ENCODE peak calls at places on chromosome 17, in six cellular contexts. A is cardiac fibroblast; S is tibial artery; F is CD4-positive, alpha-beta T cell; K is HFF-Myc; U is cardiac muscle cell. M is an unnamed sample.

GRCh38 chr17:5815396-5815795 is 231.1 kb upstream of the NLRP1 start:
- DNase-seq in S (no peak), A (no peak), F (no peak), K (no peak), U (no peak), M (no peak)

GRCh38 chr17:38459556-38459955 is 31.3 kb downstream of the ARHGAP23 start:
- DNase-seq in F (no peak), A (no peak), S (no peak), U (no peak), K (no peak), M (no peak)

GRCh38 chr17:8472663-8473062 is 37.0 kb downstream of the NDEL1 start:
- DNase-seq in F (no peak), A (no peak), S (no peak), K (no peak), U (no peak), M (no peak)

GRCh38 chr17:4696432-4696796 is 7.5 kb downstream of the PELP1 start:
- DNase-seq in A (no peak), K (no peak), U (no peak), S (no peak), F (no peak), M (no peak)

GRCh38 chr17:10815318-10815717 is 11.4 kb upstream of the TMEM238L start:
- DNase-seq in A (no peak), U (no peak), F (no peak), S (no peak), K (no peak), M (no peak)

GRCh38 chr17:73667184-73667959 is 23.1 kb upstream of the SDK2 start:
- DNase-seq in F (no peak), U (no peak), S (no peak), K (no peak), A (no peak), M (no peak)

GRCh38 chr17:1956134-1956533 is 69.0 kb downstream of the RTN4RL1 start:
- DNase-seq in A (no peak), U (no peak), F (no peak), K (no peak), S (no peak), M (no peak)

GRCh38 chr17:37737081-37737480 is 7.8 kb downstream of the HNF1B start:
- DNase-seq in S (no peak), F (no peak), K (no peak), A (no peak), U (no peak), M (no peak)

GRCh38 chr17:28230011-28230410 is 89.0 kb upstream of the TMEM97 start:
- DNase-seq in A (no peak), U (no peak), S (peak), F (no peak), K (no peak), M (no peak)

GRCh38 chr17:17411692-17412091 is 65.1 kb upstream of the MED9 start:
- DNase-seq in A (no peak), F (no peak), S (no peak), U (no peak), K (no peak), M (no peak)

GRCh38 chr17:31095239-31096105 is 695 bp downstream of the NF1 start:
- DNase-seq in S (peak), F (peak), A (peak), U (peak), K (no peak), M (peak)

GRCh38 chr17:16593356-16594102 is 24.5 kb upstream of the ZNF287 start:
- DNase-seq in S (no peak), K (no peak), A (peak), F (no peak), U (no peak), M (no peak)

GRCh38 chr17:77748436-77748835 is 210.1 kb upstream of the TNRC6C start:
- DNase-seq in S (peak), K (no peak), A (no peak), U (no peak), F (no peak), M (no peak)

GRCh38 chr17:82858376-82859126 is 18.7 kb upstream of the ZNF750 start:
- DNase-seq in K (no peak), A (no peak), S (no peak), U (no peak), F (peak), M (peak)

GRCh38 chr17:57956311-57957119 is 1.3 kb upstream of the CUEDC1 start:
- DNase-seq in U (no peak), A (no peak), F (peak), S (peak), K (no peak), M (no peak)

GRCh38 chr17:57957120-57957850 is 2.1 kb upstream of the CUEDC1 start:
- DNase-seq in K (no peak), A (no peak), U (no peak), S (no peak), F (no peak), M (no peak)

GRCh38 chr17:57953703-57954420 is 1.4 kb downstream of the CUEDC1 start:
- DNase-seq in F (no peak), A (no peak), S (peak), K (no peak), U (no peak), M (no peak)

GRCh38 chr17:57954421-57955182 is 610 bp downstream of the CUEDC1 start:
- DNase-seq in U (peak), S (peak), K (no peak), F (no peak), A (peak), M (peak)

GRCh38 chr17:57955183-57955952 is at the start of gene CUEDC1:
- DNase-seq in A (peak), K (no peak), S (peak), U (peak), F (peak), M (peak)
- TF ChIP-seq CTCF in A (peak), K (no peak), S (peak), U (no peak), F (no peak), M (peak)

GRCh38 chr17:66687570-66688284 is 147.2 kb upstream of the CACNG5 start:
- DNase-seq in U (no peak), F (no peak), K (no peak), A (no peak), S (no peak), M (no peak)

GRCh38 chr17:66686601-66687000 is 148.3 kb upstream of the CACNG5 start:
- DNase-seq in U (no peak), K (no peak), F (no peak), S (no peak), A (no peak), M (no peak)

GRCh38 chr17:66684256-66684655 is 150.7 kb upstream of the CACNG5 start:
- DNase-seq in F (no peak), U (no peak), A (no peak), K (no peak), S (no peak), M (no peak)

GRCh38 chr17:66682293-66682692 is 152.6 kb upstream of the CACNG5 start:
- DNase-seq in S (no peak), K (no peak), U (no peak), A (no peak), F (no peak), M (no peak)

DNA sequence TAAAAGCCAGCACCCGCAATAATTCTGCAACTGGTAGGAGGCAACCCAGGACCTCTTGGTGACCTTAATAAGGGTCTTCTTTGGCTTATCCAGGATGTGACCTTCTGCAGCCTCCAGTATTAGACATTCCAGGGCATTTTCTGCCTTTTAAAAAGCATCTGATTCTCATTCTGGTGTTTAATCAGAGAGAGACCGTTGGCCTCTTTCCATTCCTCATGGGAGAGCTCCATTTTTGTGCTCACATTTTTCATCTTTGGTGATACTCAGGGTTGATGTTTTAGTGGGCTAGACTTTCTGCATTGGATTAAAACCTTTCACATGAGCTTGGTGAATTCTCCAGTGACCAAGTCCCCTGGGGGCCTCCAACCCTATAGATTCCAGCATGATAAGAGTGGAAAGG is 150.2 kb upstream of the CACNG5 start:
- DNase-seq in F (no peak), S (no peak), K (no peak), U (no peak), A (no peak), M (no peak)
- TF ChIP-seq CTCF in F (no peak), S (no peak), K (no peak), U (no peak), A (no peak), M (no peak)

GRCh38 chr17:48150602-48151001 is 43.0 kb downstream of the SNX11 start:
- DNase-seq in U (no peak), S (no peak), F (no peak), K (no peak), A (no peak), M (no peak)

GRCh38 chr17:48155889-48156670 is 48.5 kb downstream of the SNX11 start:
- DNase-seq in F (no peak), A (no peak), U (no peak), S (no peak), K (no peak), M (no peak)

GRCh38 chr17:48150107-48150463 is 42.5 kb downstream of the SNX11 start:
- DNase-seq in F (no peak), S (no peak), A (no peak), U (no peak), K (no peak), M (no peak)

GRCh38 chr17:48149174-48150106 is 41.9 kb downstream of the SNX11 start:
- DNase-seq in F (no peak), U (no peak), K (no peak), S (no peak), A (no peak), M (no peak)

DNA sequence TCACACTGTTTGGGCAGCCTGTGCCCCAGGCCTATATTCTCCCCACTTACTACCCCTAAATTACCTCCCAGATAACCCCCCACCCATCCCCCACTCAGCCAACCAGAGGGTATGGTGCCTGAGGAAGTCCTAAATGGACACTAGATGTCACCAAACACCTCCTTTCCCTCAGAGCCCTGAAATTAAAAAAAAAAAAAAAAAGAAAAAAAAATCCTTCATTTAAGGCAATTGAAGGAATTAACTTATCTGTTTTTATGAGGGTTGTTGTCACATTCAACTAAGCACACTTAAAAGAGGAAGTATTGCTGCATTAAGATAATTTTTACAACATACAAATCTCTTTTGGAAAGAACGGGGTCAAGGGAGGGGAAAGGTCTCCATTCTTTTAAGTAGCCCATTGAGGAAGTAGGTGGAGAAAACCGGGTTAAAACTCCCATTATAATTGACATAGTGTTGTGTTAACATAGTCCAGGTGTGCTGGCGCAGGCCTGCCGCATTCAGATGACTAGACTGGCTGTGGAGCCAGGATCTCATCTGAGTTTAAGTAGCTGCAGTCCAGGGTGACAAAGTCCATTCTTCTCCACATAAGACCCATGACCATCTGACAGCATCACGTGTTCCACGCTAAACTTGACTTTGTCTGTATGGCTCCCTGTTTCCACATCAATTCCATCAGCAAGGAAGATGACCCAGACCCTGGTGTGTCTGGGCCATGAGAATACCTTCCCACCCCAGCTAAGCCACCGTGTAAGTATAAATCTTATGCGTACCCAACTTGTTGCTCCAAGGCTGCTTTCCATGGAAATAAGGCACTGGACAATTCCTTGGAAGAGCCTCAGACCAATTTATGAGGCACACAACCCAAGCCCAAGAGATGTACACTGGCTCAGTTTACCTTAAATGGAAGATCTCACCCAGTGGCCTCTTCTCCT is 46.4 kb downstream of the SNX11 start:
- DNase-seq in S (no peak), U (peak), K (no peak), A (peak), F (no peak), M (peak)
- TF ChIP-seq CTCF in S (no peak), U (peak), K (peak), A (peak), F (no peak), M (peak)

DNA sequence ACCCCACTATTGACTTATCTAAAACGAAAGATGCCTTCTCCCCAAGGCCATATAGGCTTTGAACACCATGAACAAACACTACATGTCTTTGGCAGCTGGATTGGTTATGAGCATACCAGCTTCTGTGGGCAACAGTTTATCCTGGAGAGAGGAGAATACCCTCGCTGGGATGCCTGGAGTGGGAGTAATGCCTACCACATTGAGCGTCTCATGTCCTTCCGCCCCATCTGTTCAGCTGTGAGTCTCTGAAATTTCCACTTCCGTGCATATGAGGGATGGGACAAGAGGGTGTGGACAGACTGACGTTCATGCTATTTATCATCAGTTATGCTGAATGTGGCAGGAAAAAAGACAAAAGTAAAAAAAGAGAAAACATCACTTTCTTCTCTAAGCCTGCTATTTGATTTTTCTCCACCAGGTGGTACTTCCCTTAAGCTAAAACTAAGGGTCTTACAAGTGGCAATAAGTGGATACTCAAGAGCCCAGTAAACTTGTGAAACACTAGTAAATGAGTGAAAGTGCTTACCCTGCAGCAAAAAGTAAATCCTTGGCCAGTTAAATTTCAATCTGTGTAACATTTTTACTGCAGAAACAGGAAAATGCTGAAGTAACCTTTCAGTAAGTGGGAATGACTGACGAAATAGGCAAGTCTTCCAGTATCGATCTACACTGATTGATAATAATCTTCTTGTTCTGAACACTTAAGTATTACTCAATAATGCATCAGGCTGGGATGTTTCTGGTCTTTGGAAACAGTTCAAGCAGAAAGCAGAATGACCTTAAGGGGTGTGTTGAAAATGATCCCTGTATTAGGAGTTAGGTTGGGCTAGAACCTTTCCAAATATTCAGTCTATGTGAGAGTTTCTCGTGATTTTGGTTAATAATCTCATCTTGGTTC is 5.6 kb downstream of the CRYBA1 start:
- DNase-seq in F (no peak), K (peak), S (no peak), A (peak), U (peak), M (no peak)
- TF ChIP-seq CTCF in F (peak), K (peak), S (peak), A (peak), U (peak), M (peak)

DNA sequence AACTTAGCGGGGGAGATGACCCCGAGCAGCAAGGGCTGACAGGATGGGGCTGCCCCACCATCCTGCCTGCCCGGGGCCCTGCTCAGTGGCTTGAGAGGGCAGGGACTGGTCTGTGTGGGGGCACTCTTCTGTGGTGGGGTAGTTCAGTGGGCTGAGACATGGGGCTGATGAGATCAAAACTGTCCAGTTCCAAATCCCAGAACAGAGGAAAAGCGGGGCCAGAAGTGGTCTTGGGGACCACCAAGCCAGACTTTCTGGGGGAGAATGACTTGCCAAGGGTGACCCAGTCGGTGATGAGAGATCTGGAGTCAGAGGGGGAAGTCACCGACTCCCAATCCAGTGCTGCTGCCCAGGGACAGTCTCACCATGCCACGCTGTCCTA is 27.6 kb downstream of the GOSR2 start:
- DNase-seq in K (no peak), A (no peak), S (no peak), U (no peak), F (no peak), M (no peak)
- TF ChIP-seq CTCF in K (no peak), A (no peak), S (no peak), U (no peak), F (no peak), M (no peak)

GRCh38 chr17:43641416-43641815 is 20.3 kb downstream of the MEOX1 start:
- DNase-seq in U (no peak), K (no peak), A (peak), F (no peak), S (no peak), M (no peak)
- TF ChIP-seq CTCF in U (no peak), K (no peak), A (no peak), F (no peak), S (no peak), M (no peak)